ENCODE peak calls at places on chromosomes 2 and 18, in five cellular contexts. One of them, this sample, is unnamed.

GRCh38 chr2:163852616-163853015 is 116.8 kb upstream of the FIGN start:
- DNase-seq in neural progenitor cell: no peak
- DNase-seq in GM23338: no peak
- DNase-seq in mesothelial cell of epicardium: no peak
- DNase-seq in glutamatergic neuron: no peak
- DNase-seq in this sample: no peak

GRCh38 chr2:105118960-105119359 is 81.1 kb downstream of the MRPS9 start:
- DNase-seq in glutamatergic neuron: peak; percentile 66
- DNase-seq in neural progenitor cell: peak; percentile 55
- DNase-seq in GM23338: peak; percentile 73
- DNase-seq in mesothelial cell of epicardium: no peak
- DNase-seq in this sample: no peak

GRCh38 chr18:11840493-11840892 is 10.7 kb upstream of the CHMP1B start:
- DNase-seq in GM23338: peak; percentile 52
- DNase-seq in glutamatergic neuron: no peak
- DNase-seq in neural progenitor cell: peak; percentile 58
- DNase-seq in mesothelial cell of epicardium: no peak
- DNase-seq in this sample: no peak

GRCh38 chr2:107932483-107932882 is 53.8 kb upstream of the SLC5A7 start:
- DNase-seq in neural progenitor cell: no peak
- DNase-seq in glutamatergic neuron: no peak
- DNase-seq in mesothelial cell of epicardium: no peak
- DNase-seq in GM23338: no peak
- DNase-seq in this sample: no peak

GRCh38 chr2:198231562-198231961 is 427.2 kb downstream of the PLCL1 start:
- DNase-seq in neural progenitor cell: no peak
- DNase-seq in GM23338: no peak
- DNase-seq in mesothelial cell of epicardium: no peak
- DNase-seq in glutamatergic neuron: no peak
- DNase-seq in this sample: no peak

GRCh38 chr2:196239622-196240587 is 68.5 kb upstream of the STK17B start:
- DNase-seq in mesothelial cell of epicardium: no peak
- DNase-seq in glutamatergic neuron: no peak
- DNase-seq in GM23338: peak; percentile 18
- DNase-seq in neural progenitor cell: no peak
- DNase-seq in this sample: no peak

GRCh38 chr2:14910659-14911058 is 278.1 kb downstream of the LRATD1 start:
- DNase-seq in mesothelial cell of epicardium: no peak
- DNase-seq in GM23338: no peak
- DNase-seq in glutamatergic neuron: no peak
- DNase-seq in neural progenitor cell: no peak
- DNase-seq in this sample: no peak

GRCh38 chr18:37019157-37019571 is 190.2 kb downstream of the KIAA1328 start:
- DNase-seq in neural progenitor cell: peak; percentile 42
- DNase-seq in GM23338: peak; percentile 55
- DNase-seq in glutamatergic neuron: no peak
- DNase-seq in mesothelial cell of epicardium: no peak
- DNase-seq in this sample: no peak

GRCh38 chr2:183951636-183952035 is 646.7 kb upstream of the ZNF804A start:
- DNase-seq in mesothelial cell of epicardium: no peak
- DNase-seq in neural progenitor cell: no peak
- DNase-seq in GM23338: no peak
- DNase-seq in glutamatergic neuron: no peak
- DNase-seq in this sample: no peak

GRCh38 chr18:8994603-8995002 is 107.9 kb upstream of the NDUFV2 start:
- DNase-seq in glutamatergic neuron: no peak
- DNase-seq in GM23338: no peak
- DNase-seq in mesothelial cell of epicardium: no peak
- DNase-seq in neural progenitor cell: no peak
- DNase-seq in this sample: no peak

GRCh38 chr2:8514748-8515389 is 167.0 kb upstream of the ID2 start:
- DNase-seq in mesothelial cell of epicardium: no peak
- DNase-seq in glutamatergic neuron: no peak
- DNase-seq in neural progenitor cell: no peak
- DNase-seq in GM23338: no peak
- DNase-seq in this sample: no peak

GRCh38 chr18:69491576-69491975 is 90.9 kb downstream of the DOK6 start:
- DNase-seq in GM23338: no peak
- DNase-seq in neural progenitor cell: no peak
- DNase-seq in glutamatergic neuron: no peak
- DNase-seq in mesothelial cell of epicardium: no peak
- DNase-seq in this sample: no peak

GRCh38 chr2:11713815-11714214 is 32.6 kb upstream of the LPIN1 start:
- DNase-seq in GM23338: no peak
- DNase-seq in neural progenitor cell: peak; percentile 14
- DNase-seq in glutamatergic neuron: no peak
- DNase-seq in mesothelial cell of epicardium: no peak
- DNase-seq in this sample: no peak

GRCh38 chr2:53268086-53268485 is 499.5 kb upstream of the CHAC2 start:
- DNase-seq in GM23338: peak; percentile 42
- DNase-seq in neural progenitor cell: peak; percentile 37
- DNase-seq in glutamatergic neuron: no peak
- DNase-seq in mesothelial cell of epicardium: no peak
- DNase-seq in this sample: no peak

GRCh38 chr2:862723-863466 is 87.8 kb upstream of the SNTG2 start:
- DNase-seq in glutamatergic neuron: no peak
- DNase-seq in neural progenitor cell: no peak
- DNase-seq in GM23338: no peak
- DNase-seq in mesothelial cell of epicardium: no peak
- DNase-seq in this sample: peak; percentile 80

GRCh38 chr2:70935468-70936164 is at the start of gene ATP6V1B1:
- DNase-seq in GM23338: peak; percentile 59
- DNase-seq in mesothelial cell of epicardium: no peak
- DNase-seq in neural progenitor cell: peak; percentile 69
- DNase-seq in glutamatergic neuron: peak; percentile 58
- DNase-seq in this sample: peak; percentile 53

GRCh38 chr2:71659868-71660518 is 206.6 kb downstream of the DYSF start:
- DNase-seq in neural progenitor cell: no peak
- DNase-seq in mesothelial cell of epicardium: no peak
- DNase-seq in glutamatergic neuron: no peak
- DNase-seq in GM23338: no peak
- DNase-seq in this sample: peak; percentile 69

GRCh38 chr2:55771612-55772011 is 78.0 kb upstream of the PNPT1 start:
- DNase-seq in GM23338: peak; percentile 45
- DNase-seq in mesothelial cell of epicardium: no peak
- DNase-seq in neural progenitor cell: peak; percentile 8
- DNase-seq in glutamatergic neuron: no peak
- DNase-seq in this sample: no peak

GRCh38 chr18:35804377-35804776 is 168.1 kb upstream of the RMP24 start:
- DNase-seq in neural progenitor cell: no peak
- DNase-seq in glutamatergic neuron: no peak
- DNase-seq in mesothelial cell of epicardium: no peak
- DNase-seq in GM23338: no peak
- DNase-seq in this sample: no peak

GRCh38 chr2:45890819-45891218 is 239.3 kb downstream of the PRKCE start:
- DNase-seq in glutamatergic neuron: no peak
- DNase-seq in neural progenitor cell: no peak
- DNase-seq in GM23338: no peak
- DNase-seq in mesothelial cell of epicardium: no peak
- DNase-seq in this sample: no peak

GRCh38 chr2:114022360-114023085 is 132.6 kb downstream of the ACTR3 start:
- DNase-seq in GM23338: no peak
- DNase-seq in mesothelial cell of epicardium: no peak
- DNase-seq in glutamatergic neuron: no peak
- DNase-seq in neural progenitor cell: no peak
- DNase-seq in this sample: no peak

GRCh38 chr18:74689251-74689650 is 91.6 kb downstream of the ZNF407 start:
- DNase-seq in glutamatergic neuron: no peak
- DNase-seq in GM23338: no peak
- DNase-seq in mesothelial cell of epicardium: no peak
- DNase-seq in neural progenitor cell: no peak
- DNase-seq in this sample: no peak

GRCh38 chr2:27249077-27249890 is 13.6 kb downstream of the SLC30A3 start:
- DNase-seq in mesothelial cell of epicardium: no peak
- DNase-seq in neural progenitor cell: no peak
- DNase-seq in glutamatergic neuron: no peak
- DNase-seq in GM23338: no peak
- DNase-seq in this sample: no peak

GRCh38 chr2:215933141-215933540 is 80.2 kb downstream of the MREG start:
- DNase-seq in glutamatergic neuron: no peak
- DNase-seq in mesothelial cell of epicardium: no peak
- DNase-seq in neural progenitor cell: no peak
- DNase-seq in GM23338: no peak
- DNase-seq in this sample: no peak

GRCh38 chr2:64018715-64019082 is 529 bp downstream of the VPS54 start:
- DNase-seq in neural progenitor cell: peak; percentile 63
- DNase-seq in mesothelial cell of epicardium: peak; percentile 32
- DNase-seq in GM23338: peak; percentile 66
- DNase-seq in glutamatergic neuron: peak; percentile 55
- DNase-seq in this sample: peak; percentile 87

GRCh38 chr2:228866781-228867180 is 404.3 kb downstream of the PID1 start:
- DNase-seq in neural progenitor cell: no peak
- DNase-seq in mesothelial cell of epicardium: no peak
- DNase-seq in GM23338: no peak
- DNase-seq in glutamatergic neuron: no peak
- DNase-seq in this sample: no peak

GRCh38 chr2:47007221-47007825 is 91.7 kb upstream of the MCFD2 start:
- DNase-seq in GM23338: no peak
- DNase-seq in neural progenitor cell: no peak
- DNase-seq in glutamatergic neuron: no peak
- DNase-seq in mesothelial cell of epicardium: no peak
- DNase-seq in this sample: no peak

DNA sequence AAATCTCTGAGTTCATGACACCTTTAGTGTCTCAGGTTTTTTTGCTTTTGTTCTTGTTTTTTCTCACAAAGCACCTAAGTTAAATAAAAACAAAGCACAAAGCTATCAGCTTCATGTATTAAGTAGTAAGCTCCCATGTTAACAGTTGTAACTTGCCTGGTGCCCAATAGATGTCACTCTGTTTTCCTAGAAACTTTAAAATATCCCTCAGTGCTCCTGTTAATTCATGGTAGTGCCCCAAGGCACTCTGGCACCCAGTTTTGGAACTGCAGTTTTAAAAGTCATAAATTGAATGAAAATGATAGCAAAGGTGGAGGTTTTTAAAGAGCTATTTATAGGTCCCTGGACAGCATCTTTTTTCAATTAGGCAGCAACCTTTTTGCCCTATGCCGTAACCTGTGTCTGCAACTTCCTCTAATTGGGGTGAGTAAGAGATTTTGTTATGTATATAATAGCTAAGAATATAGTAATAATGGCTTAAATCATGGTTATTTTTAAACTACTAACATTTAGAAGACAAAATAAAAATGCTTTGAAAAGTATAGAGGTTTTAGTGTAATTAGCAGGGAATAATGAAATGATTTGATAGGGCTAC is 555.0 kb upstream of the TMEFF2 start:
- DNase-seq in GM23338: peak; percentile 56
- DNase-seq in glutamatergic neuron: no peak
- DNase-seq in neural progenitor cell: peak; percentile 38
- DNase-seq in mesothelial cell of epicardium: no peak
- DNase-seq in this sample: no peak
- TF ChIP-seq CTCF in GM23338: peak; percentile 55
- TF ChIP-seq CTCF in glutamatergic neuron: no peak
- TF ChIP-seq CTCF in neural progenitor cell: peak; percentile 64
- TF ChIP-seq CTCF in mesothelial cell of epicardium: no peak
- TF ChIP-seq CTCF in this sample: peak; percentile 60

GRCh38 chr2:101014264-101014857 is 12.3 kb downstream of the RPL31 start:
- DNase-seq in glutamatergic neuron: no peak
- DNase-seq in mesothelial cell of epicardium: no peak
- DNase-seq in neural progenitor cell: no peak
- DNase-seq in GM23338: no peak
- DNase-seq in this sample: peak; percentile 4
- TF ChIP-seq CTCF in glutamatergic neuron: no peak
- TF ChIP-seq CTCF in mesothelial cell of epicardium: no peak
- TF ChIP-seq CTCF in neural progenitor cell: no peak
- TF ChIP-seq CTCF in GM23338: no peak
- TF ChIP-seq CTCF in this sample: no peak

DNA sequence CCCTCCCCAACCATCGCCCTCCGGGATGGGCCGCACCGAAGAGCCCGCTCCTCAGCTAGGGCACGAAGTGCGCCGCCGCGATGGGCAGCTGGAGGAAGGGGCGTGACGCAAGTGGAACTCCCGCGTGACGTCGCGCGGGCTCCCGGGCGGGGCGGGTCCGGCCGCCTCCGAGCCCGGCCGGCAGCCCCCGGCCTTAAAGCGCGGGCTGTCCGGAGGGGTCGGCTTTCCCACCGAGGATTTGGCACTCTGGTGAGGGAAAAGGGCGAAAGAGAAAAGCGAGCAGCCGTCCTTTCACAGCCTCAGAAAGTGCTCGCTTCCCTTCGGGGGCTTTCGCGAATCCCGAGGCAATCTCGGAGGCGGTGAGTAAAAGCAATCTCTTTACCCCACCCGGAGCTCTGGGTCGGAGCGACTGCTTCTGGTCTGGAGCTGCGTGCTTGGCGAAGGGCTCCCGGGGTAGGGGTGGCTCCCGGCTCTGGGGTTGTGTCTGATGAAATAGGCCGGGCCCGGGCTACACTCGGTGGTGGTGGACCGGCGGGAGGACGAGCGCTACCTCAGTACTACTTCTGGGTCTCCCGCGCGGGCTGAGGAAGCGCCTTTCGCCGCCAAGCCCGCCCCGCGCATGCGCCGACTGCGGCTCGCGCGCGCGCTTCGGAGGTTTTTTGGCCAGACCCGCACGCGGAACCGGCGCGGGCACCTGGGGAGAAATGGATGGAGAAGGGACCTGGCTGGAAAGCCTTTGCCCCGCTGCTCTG is at the start of gene RBBP8:
- DNase-seq in glutamatergic neuron: peak; percentile 89
- DNase-seq in neural progenitor cell: peak; percentile 98
- DNase-seq in GM23338: peak; percentile 94
- DNase-seq in mesothelial cell of epicardium: peak; percentile 78
- DNase-seq in this sample: peak; percentile 95
- TF ChIP-seq CTCF in glutamatergic neuron: no peak
- TF ChIP-seq CTCF in neural progenitor cell: no peak
- TF ChIP-seq CTCF in GM23338: no peak
- TF ChIP-seq CTCF in mesothelial cell of epicardium: no peak
- TF ChIP-seq CTCF in this sample: peak; percentile 11

DNA sequence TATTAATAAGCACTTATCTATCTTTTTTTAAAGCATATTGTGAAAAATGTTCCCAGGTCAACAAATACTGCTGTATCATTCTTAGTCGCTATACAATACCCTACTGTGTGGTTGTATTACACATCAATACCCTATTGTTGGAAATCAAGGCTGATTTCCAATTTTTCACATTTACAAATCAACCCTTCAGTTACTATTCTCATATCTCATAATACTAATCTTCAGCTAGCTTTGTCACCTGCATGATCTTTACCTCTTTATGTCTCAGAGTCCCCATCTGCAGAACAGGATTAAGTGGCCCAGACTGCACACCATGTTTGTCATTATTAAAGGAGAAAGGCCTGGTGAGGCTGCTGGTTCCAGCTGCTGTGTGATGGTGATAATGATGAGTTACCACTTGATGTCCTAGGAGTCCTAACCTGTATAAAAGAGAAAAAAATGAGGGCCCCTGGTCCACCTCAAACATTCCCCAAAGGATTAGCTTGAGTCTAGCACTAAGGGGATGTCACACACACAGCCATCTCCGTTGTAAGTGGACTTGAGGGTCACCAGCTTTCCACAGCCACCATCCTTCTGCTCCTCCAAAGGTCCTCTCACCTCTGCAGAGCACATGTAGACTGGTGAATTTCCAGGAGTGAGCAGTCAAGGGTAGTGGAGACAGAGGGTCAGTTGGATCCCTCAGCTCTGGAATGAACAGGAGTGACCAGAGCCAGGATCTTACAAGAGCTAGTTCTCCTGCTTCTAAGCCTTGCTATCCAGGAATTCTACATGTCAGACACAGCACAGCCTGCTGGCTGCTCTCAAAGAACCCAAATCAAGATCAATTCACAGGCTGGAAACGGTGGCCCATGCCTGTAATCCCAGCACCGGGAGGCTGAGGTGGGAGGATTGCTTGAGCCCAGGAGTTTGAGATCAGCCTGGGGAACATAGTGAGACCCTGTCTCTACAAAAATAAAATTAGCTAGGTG is 36.0 kb upstream of the BIN1 start:
- DNase-seq in GM23338: no peak
- DNase-seq in neural progenitor cell: no peak
- DNase-seq in mesothelial cell of epicardium: no peak
- DNase-seq in glutamatergic neuron: no peak
- DNase-seq in this sample: no peak
- TF ChIP-seq CTCF in GM23338: peak; percentile 20
- TF ChIP-seq CTCF in neural progenitor cell: no peak
- TF ChIP-seq CTCF in mesothelial cell of epicardium: no peak
- TF ChIP-seq CTCF in glutamatergic neuron: no peak
- TF ChIP-seq CTCF in this sample: peak; percentile 28